ENCODE peak calls at places on chromosomes 2 and 18, in four cellular contexts. One of them, this sample, is unnamed.

GRCh38 chr2:105248316-105249070 is 7.0 kb downstream of the GPR45 start:
- DNase-seq in K562: no peak
- DNase-seq in HepG2: no peak
- DNase-seq in H1: no peak
- DNase-seq in this sample: no peak

GRCh38 chr2:181954538-181954883 is 31.1 kb upstream of the PPP1R1C start:
- DNase-seq in K562: no peak
- DNase-seq in HepG2: no peak
- DNase-seq in H1: no peak
- DNase-seq in this sample: no peak

GRCh38 chr2:54945401-54946219 is 104.6 kb downstream of the RTN4 start:
- DNase-seq in K562: no peak
- DNase-seq in HepG2: peak
- DNase-seq in H1: no peak
- DNase-seq in this sample: no peak

GRCh38 chr2:105919191-105919811 is 174.6 kb downstream of the NCK2 start:
- DNase-seq in K562: no peak
- DNase-seq in HepG2: peak
- DNase-seq in H1: no peak
- DNase-seq in this sample: peak

GRCh38 chr18:75418293-75418692 is 9.2 kb downstream of the SMIM21 start:
- DNase-seq in K562: no peak
- DNase-seq in HepG2: no peak
- DNase-seq in H1: no peak
- DNase-seq in this sample: no peak

GRCh38 chr2:161028581-161028980 is 131.6 kb upstream of the TANK start:
- DNase-seq in K562: no peak
- DNase-seq in HepG2: no peak
- DNase-seq in H1: no peak
- DNase-seq in this sample: no peak

GRCh38 chr2:113977660-113978523 is 88.0 kb downstream of the ACTR3 start:
- DNase-seq in K562: no peak
- DNase-seq in HepG2: peak
- DNase-seq in H1: no peak
- DNase-seq in this sample: peak

GRCh38 chr2:66602341-66602740 is 167.4 kb downstream of the MEIS1 start:
- DNase-seq in K562: no peak
- DNase-seq in HepG2: no peak
- DNase-seq in H1: no peak
- DNase-seq in this sample: no peak

GRCh38 chr2:81324046-81324445 is 1019.5 kb upstream of the LRRTM1 start:
- DNase-seq in K562: no peak
- DNase-seq in HepG2: peak
- DNase-seq in H1: peak
- DNase-seq in this sample: peak

GRCh38 chr2:96771792-96772618 is 11.3 kb downstream of the CNNM4 start:
- DNase-seq in K562: peak
- DNase-seq in HepG2: no peak
- DNase-seq in H1: no peak
- DNase-seq in this sample: no peak

GRCh38 chr2:191051825-191052778 is 38.1 kb upstream of the STAT1 start:
- DNase-seq in K562: peak
- DNase-seq in HepG2: peak
- DNase-seq in H1: no peak
- DNase-seq in this sample: peak

GRCh38 chr2:191051177-191051576 is 37.2 kb upstream of the STAT1 start:
- DNase-seq in K562: no peak
- DNase-seq in HepG2: no peak
- DNase-seq in H1: no peak
- DNase-seq in this sample: no peak

GRCh38 chr2:191059308-191059707 is 45.3 kb upstream of the STAT1 start:
- DNase-seq in K562: no peak
- DNase-seq in HepG2: no peak
- DNase-seq in H1: no peak
- DNase-seq in this sample: no peak

GRCh38 chr2:191053256-191053655 is 39.3 kb upstream of the STAT1 start:
- DNase-seq in K562: no peak
- DNase-seq in HepG2: no peak
- DNase-seq in H1: no peak
- DNase-seq in this sample: no peak

DNA sequence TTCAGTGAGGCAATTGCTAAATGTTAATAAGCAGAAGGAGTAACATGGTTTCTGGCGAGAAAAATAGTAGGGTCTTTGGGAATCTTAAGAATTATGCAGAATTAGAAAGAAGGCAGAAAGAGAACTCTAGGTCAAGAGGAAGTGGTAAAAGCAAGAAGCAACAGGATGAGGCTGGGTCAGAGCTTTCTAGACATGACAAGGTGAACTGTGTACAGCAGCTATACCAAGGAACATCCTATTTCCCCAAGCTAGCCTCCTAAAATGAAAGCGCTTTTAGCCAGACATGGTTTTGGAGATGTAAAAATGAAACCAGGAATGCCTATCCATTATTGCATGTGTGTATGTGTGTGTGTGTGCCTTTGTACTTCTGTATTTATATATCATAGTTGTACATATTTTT is 42.2 kb upstream of the STAT1 start:
- DNase-seq in K562: no peak
- DNase-seq in HepG2: no peak
- DNase-seq in H1: no peak
- DNase-seq in this sample: no peak
- TF ChIP-seq FOSL1 in K562: no peak
- TF ChIP-seq FOSL1 in HepG2: no peak
- TF ChIP-seq FOSL1 in H1: no peak
- TF ChIP-seq FOSL1 in this sample: no peak

DNA sequence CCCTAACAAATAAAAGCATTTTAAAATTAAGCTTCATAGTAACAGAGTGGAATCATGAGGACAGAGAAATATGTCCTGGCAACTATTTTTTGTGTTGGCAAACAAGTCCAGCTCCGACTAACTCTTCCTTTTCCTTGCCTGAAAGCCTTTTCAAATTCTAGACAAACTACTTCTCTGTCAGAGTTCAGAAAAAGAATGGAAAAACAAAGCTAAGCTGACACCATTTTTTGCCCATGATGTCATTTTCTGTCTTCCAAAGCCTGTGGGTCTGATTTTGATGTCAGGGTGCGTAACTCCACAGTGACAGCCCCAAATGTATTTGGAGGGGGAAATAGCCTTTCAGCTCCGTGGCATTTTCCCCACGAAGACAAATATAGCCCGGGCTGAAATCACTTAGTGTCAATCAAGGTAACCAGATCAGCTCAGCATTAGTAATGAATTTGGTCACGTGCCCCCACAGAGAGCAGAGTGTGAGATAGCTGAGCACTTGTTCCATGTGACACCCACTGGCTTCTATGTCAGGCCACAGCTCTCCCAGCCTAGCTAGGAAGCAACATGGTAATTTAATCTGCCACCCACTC is 233.0 kb upstream of the SIX2 start:
- DNase-seq in K562: no peak
- DNase-seq in HepG2: no peak
- DNase-seq in H1: no peak
- DNase-seq in this sample: no peak
- TF ChIP-seq FOSL1 in K562: no peak
- TF ChIP-seq FOSL1 in HepG2: no peak
- TF ChIP-seq FOSL1 in H1: no peak
- TF ChIP-seq FOSL1 in this sample: no peak

GRCh38 chr2:43894743-43895142 is 56.0 kb downstream of the ABCG8 start:
- DNase-seq in K562: no peak
- DNase-seq in HepG2: no peak
- DNase-seq in H1: no peak
- DNase-seq in this sample: no peak

GRCh38 chr2:43897492-43897891 is 58.7 kb downstream of the ABCG8 start:
- DNase-seq in K562: no peak
- DNase-seq in HepG2: no peak
- DNase-seq in H1: no peak
- DNase-seq in this sample: no peak

GRCh38 chr2:43898958-43899346 is 60.2 kb downstream of the ABCG8 start:
- DNase-seq in K562: no peak
- DNase-seq in HepG2: no peak
- DNase-seq in H1: no peak
- DNase-seq in this sample: no peak

GRCh38 chr2:43899589-43899988 is 60.8 kb downstream of the ABCG8 start:
- DNase-seq in K562: no peak
- DNase-seq in HepG2: no peak
- DNase-seq in H1: no peak
- DNase-seq in this sample: no peak

GRCh38 chr2:43898134-43898957 is 59.6 kb downstream of the ABCG8 start:
- DNase-seq in K562: peak
- DNase-seq in HepG2: peak
- DNase-seq in H1: no peak
- DNase-seq in this sample: no peak
- TF ChIP-seq FOSL1 in K562: no peak
- TF ChIP-seq FOSL1 in HepG2: no peak
- TF ChIP-seq FOSL1 in H1: no peak
- TF ChIP-seq FOSL1 in this sample: no peak

GRCh38 chr18:7830468-7830867 is 263.4 kb downstream of the PTPRM start:
- DNase-seq in K562: no peak
- DNase-seq in HepG2: no peak
- DNase-seq in H1: no peak
- DNase-seq in this sample: peak
- TF ChIP-seq FOSL1 in K562: no peak
- TF ChIP-seq FOSL1 in HepG2: no peak
- TF ChIP-seq FOSL1 in H1: no peak
- TF ChIP-seq FOSL1 in this sample: no peak